ENCODE peak calls at places on chromosomes 3 and 15, in seven cellular contexts. P is renal cortical epithelial cell, K is WERI-Rb-1, Y is WTC11, V is Daoy, L is HFFc6, G is GM20000. R is an unnamed sample.

GRCh38 chr15:100284701-100285100 is 57.1 kb downstream of the ADAMTS17 start:
- DNase-seq in Y (no peak), P (no peak), L (no peak), K (no peak), V (no peak), G (no peak), R (no peak)

GRCh38 chr3:137509354-137510045 is 254.6 kb upstream of the SOX14 start:
- DNase-seq in K (peak), V (no peak), Y (no peak), L (no peak), G (no peak), P (no peak), R (no peak)

GRCh38 chr15:59250249-59250648 is 43.6 kb downstream of the LDHAL6B start:
- DNase-seq in V (no peak), K (no peak), G (no peak), Y (no peak), P (no peak), L (no peak), R (no peak)

GRCh38 chr15:23372284-23372683 is 17.7 kb downstream of the GOLGA8S start:
- DNase-seq in G (no peak), K (no peak), Y (no peak), V (peak), L (no peak), P (no peak), R (no peak)

GRCh38 chr3:98545940-98546339 is 14.2 kb downstream of the GPR15 start:
- DNase-seq in L (no peak), P (no peak), Y (no peak), V (peak), G (no peak), K (no peak), R (no peak)

GRCh38 chr3:15601399-15602145 is at the start of the genes BTD and HACL1:
- DNase-seq in G (peak), V (peak), Y (peak), P (peak), L (peak), K (peak), R (peak)

GRCh38 chr3:129211772-129212171 is 28.1 kb upstream of the CNBP start:
- DNase-seq in P (peak), G (no peak), L (peak), Y (no peak), K (no peak), V (peak), R (peak)

GRCh38 chr3:57822686-57823085 is 66.6 kb downstream of the SLMAP start:
- DNase-seq in K (no peak), V (no peak), G (no peak), Y (no peak), P (no peak), L (no peak), R (no peak)

GRCh38 chr15:76431936-76432335 is 95.4 kb downstream of the ISL2 start:
- DNase-seq in Y (no peak), P (peak), V (peak), L (no peak), G (no peak), K (no peak), R (no peak)

GRCh38 chr3:15693340-15693739 is 91.8 kb downstream of the BTD start:
- DNase-seq in K (no peak), L (peak), P (peak), V (no peak), Y (no peak), G (no peak), R (no peak)

GRCh38 chr3:127712461-127712860 is 39.7 kb downstream of the ABTB1 start:
- DNase-seq in K (no peak), G (no peak), Y (no peak), L (no peak), P (no peak), V (no peak), R (no peak)

GRCh38 chr3:16174976-16175901 is 759 bp downstream of the GALNT15 start:
- DNase-seq in G (no peak), V (no peak), Y (no peak), L (no peak), P (no peak), K (no peak), R (no peak)

GRCh38 chr15:93929375-93930094 is 301.8 kb upstream of the MCTP2 start:
- DNase-seq in L (peak), G (no peak), K (no peak), V (peak), P (no peak), Y (peak), R (peak)

GRCh38 chr15:98123834-98124233 is 163.3 kb downstream of the ARRDC4 start:
- DNase-seq in G (no peak), P (no peak), L (peak), Y (no peak), K (no peak), V (peak), R (peak)

GRCh38 chr3:127817331-127817821 is 4.9 kb downstream of the MGLL start:
- DNase-seq in P (peak), Y (no peak), G (no peak), L (peak), V (peak), K (no peak), R (peak)

GRCh38 chr3:52240059-52240885 is 1.3 kb upstream of the TWF2 start:
- DNase-seq in Y (no peak), P (peak), G (no peak), L (peak), V (peak), K (peak), R (peak)